ENCODE peak calls at places on chromosomes 7 and 10, in six cellular contexts. U, Z, D, K, J and S are unnamed samples.

GRCh38 chr7:3153118-3153517 is 109.5 kb upstream of the CARD11 start:
- DNase-seq in U (no peak), K (no peak), D (no peak), J (no peak), Z (no peak), S (no peak)

GRCh38 chr7:88141025-88141424 is 78.8 kb downstream of the SRI start:
- DNase-seq in K (no peak), U (no peak), D (no peak), J (no peak), Z (no peak), S (no peak)

GRCh38 chr7:34096135-34096775 is 190.9 kb downstream of the BMPER start:
- DNase-seq in U (no peak), Z (peak), K (peak), D (peak), J (no peak), S (peak)

GRCh38 chr7:115340828-115341227 is 418.9 kb downstream of the MDFIC start:
- DNase-seq in D (peak), Z (peak), U (no peak), K (no peak), J (no peak), S (peak)

GRCh38 chr10:120511165-120511564 is 54.1 kb downstream of the PLPP4 start:
- DNase-seq in U (no peak), D (peak), K (no peak), Z (no peak), J (peak), S (no peak)

GRCh38 chr10:43685744-43686143 is 37.1 kb upstream of the ZNF32 start:
- DNase-seq in J (no peak), K (peak), Z (no peak), U (no peak), D (no peak), S (no peak)

GRCh38 chr7:106260136-106260561 is 24.6 kb downstream of the NAMPT start:
- DNase-seq in K (no peak), D (peak), J (no peak), U (no peak), Z (no peak), S (no peak)

GRCh38 chr7:92340016-92340415 is 94.2 kb downstream of the ANKIB1 start:
- DNase-seq in K (no peak), D (no peak), U (no peak), J (no peak), Z (no peak), S (no peak)

GRCh38 chr10:71448146-71448545 is 51.4 kb downstream of the CDH23 start:
- DNase-seq in D (no peak), U (no peak), K (no peak), J (no peak), Z (no peak), S (no peak)

GRCh38 chr10:19556666-19557065 is 259.6 kb upstream of the PLXDC2 start:
- DNase-seq in K (no peak), J (no peak), D (no peak), Z (no peak), U (no peak), S (no peak)

GRCh38 chr10:114678301-114678700 is 20.2 kb upstream of the ABLIM1 start:
- DNase-seq in Z (no peak), K (no peak), D (no peak), U (no peak), J (no peak), S (no peak)

GRCh38 chr10:3476640-3477448 is 304.3 kb upstream of the PITRM1 start:
- DNase-seq in D (no peak), Z (no peak), U (no peak), K (no peak), J (no peak), S (no peak)

GRCh38 chr10:118238573-118239240 is 103.4 kb downstream of the FAM204A start:
- DNase-seq in K (no peak), J (peak), U (no peak), Z (no peak), D (peak), S (no peak)

GRCh38 chr10:15167411-15168295 is 840 bp downstream of the NMT2 start:
- DNase-seq in J (peak), D (peak), K (peak), Z (no peak), U (peak), S (no peak)

GRCh38 chr10:71603754-71604153 is 115.8 kb downstream of the C10orf105 start:
- DNase-seq in J (no peak), K (no peak), U (no peak), Z (no peak), D (no peak), S (no peak)

GRCh38 chr7:116169060-116169459 is 41.3 kb upstream of the TES start:
- DNase-seq in Z (peak), K (no peak), U (no peak), J (no peak), D (peak), S (peak)

GRCh38 chr7:75010036-75010435 is 45.5 kb downstream of the CASTOR2 start:
- DNase-seq in D (no peak), Z (no peak), K (no peak), U (no peak), J (no peak), S (no peak)

GRCh38 chr10:8719971-8720370 is 665.5 kb downstream of the GATA3 start:
- DNase-seq in Z (no peak), K (no peak), J (no peak), D (no peak), U (no peak), S (no peak)

GRCh38 chr7:144391823-144392255 is 11.7 kb downstream of the NOBOX start:
- DNase-seq in J (no peak), D (peak), K (no peak), U (peak), Z (peak), S (no peak)

GRCh38 chr7:47497367-47498096 is 84.4 kb downstream of the TNS3 start:
- DNase-seq in D (no peak), U (no peak), K (no peak), J (no peak), Z (no peak), S (no peak)

GRCh38 chr10:11697718-11698527 is 44.3 kb upstream of the ECHDC3 start:
- DNase-seq in Z (no peak), K (no peak), J (no peak), D (no peak), U (no peak), S (no peak)

GRCh38 chr10:60140681-60141632 is 234.6 kb upstream of the CCDC6 start:
- DNase-seq in K (peak), Z (no peak), J (no peak), D (peak), U (peak), S (no peak)

GRCh38 chr10:91642831-91643692 is 10.2 kb upstream of the PPP1R3C start:
- DNase-seq in D (peak), Z (no peak), J (no peak), U (no peak), K (no peak), S (no peak)

GRCh38 chr7:26006421-26006820 is 145.6 kb upstream of the NFE2L3 start:
- DNase-seq in U (no peak), J (no peak), D (no peak), K (no peak), Z (no peak), S (no peak)

GRCh38 chr10:132611026-132611910 is 73.7 kb downstream of the INPP5A start:
- DNase-seq in K (no peak), J (no peak), Z (no peak), U (no peak), D (no peak), S (no peak)

GRCh38 chr7:132773527-132773956 is 197.3 kb upstream of the PLXNA4 start:
- DNase-seq in J (no peak), K (no peak), D (peak), U (no peak), Z (peak), S (peak)

GRCh38 chr7:73504017-73504416 is 18.1 kb downstream of the BAZ1B start:
- DNase-seq in U (no peak), J (no peak), D (peak), K (no peak), Z (no peak), S (no peak)

GRCh38 chr7:41247128-41247865 is 455.6 kb downstream of the INHBA start:
- DNase-seq in J (no peak), Z (no peak), D (no peak), U (no peak), K (no peak), S (no peak)

GRCh38 chr7:142349670-142350405 is 92.0 kb upstream of the PRSS58 start:
- DNase-seq in K (no peak), J (peak), D (no peak), U (no peak), Z (no peak), S (no peak)

GRCh38 chr10:133459454-133460207 is 5.9 kb downstream of the SCART1 start:
- DNase-seq in J (peak), U (no peak), K (peak), Z (no peak), D (no peak), S (no peak)

GRCh38 chr7:1336509-1336908 is 103.8 kb downstream of the UNCX start:
- DNase-seq in U (no peak), Z (no peak), J (no peak), D (no peak), K (no peak), S (no peak)

GRCh38 chr7:115825736-115826135 is 204.8 kb downstream of the TFEC start:
- DNase-seq in J (no peak), Z (no peak), D (no peak), K (no peak), U (no peak), S (no peak)

GRCh38 chr7:156764016-156764669 is 123.6 kb downstream of the RNF32 start:
- DNase-seq in U (peak), Z (peak), D (peak), J (no peak), K (peak), S (no peak)

GRCh38 chr7:27697861-27698430 is 35.3 kb upstream of the HIBADH start:
- DNase-seq in Z (no peak), K (no peak), J (no peak), U (no peak), D (peak), S (no peak)
- H3K4me3 ChIP-seq in Z (no peak), K (no peak), J (no peak), U (no peak), D (no peak), S (no peak)

GRCh38 chr7:45863715-45864114 is 9.2 kb downstream of the CCDC201 start:
- DNase-seq in U (no peak), Z (no peak), J (no peak), D (no peak), K (no peak), S (no peak)
- TF ChIP-seq CTCF in U (no peak), Z (peak), J (no peak), D (peak), K (no peak), S (peak)

GRCh38 chr10:70142555-70142954 is 3.9 kb downstream of the TYSND1 start:
- DNase-seq in U (no peak), K (no peak), D (no peak), Z (no peak), J (no peak), S (no peak)

GRCh38 chr10:70146489-70147488 is at the start of gene TYSND1:
- DNase-seq in Z (peak), D (peak), J (peak), K (peak), U (peak), S (peak)

GRCh38 chr10:70145666-70146488 is 623 bp downstream of the TYSND1 start:
- DNase-seq in J (no peak), U (peak), Z (no peak), D (peak), K (peak), S (no peak)

GRCh38 chr10:70145166-70145665 is 1.3 kb downstream of the TYSND1 start:
- DNase-seq in U (peak), D (peak), J (no peak), Z (no peak), K (no peak), S (no peak)

GRCh38 chr10:70144372-70145110 is 2.0 kb downstream of the TYSND1 start:
- DNase-seq in J (no peak), D (no peak), K (no peak), Z (no peak), U (no peak), S (no peak)
- H3K4me3 ChIP-seq in J (peak), D (peak), K (peak), Z (no peak), U (no peak), S (no peak)

DNA sequence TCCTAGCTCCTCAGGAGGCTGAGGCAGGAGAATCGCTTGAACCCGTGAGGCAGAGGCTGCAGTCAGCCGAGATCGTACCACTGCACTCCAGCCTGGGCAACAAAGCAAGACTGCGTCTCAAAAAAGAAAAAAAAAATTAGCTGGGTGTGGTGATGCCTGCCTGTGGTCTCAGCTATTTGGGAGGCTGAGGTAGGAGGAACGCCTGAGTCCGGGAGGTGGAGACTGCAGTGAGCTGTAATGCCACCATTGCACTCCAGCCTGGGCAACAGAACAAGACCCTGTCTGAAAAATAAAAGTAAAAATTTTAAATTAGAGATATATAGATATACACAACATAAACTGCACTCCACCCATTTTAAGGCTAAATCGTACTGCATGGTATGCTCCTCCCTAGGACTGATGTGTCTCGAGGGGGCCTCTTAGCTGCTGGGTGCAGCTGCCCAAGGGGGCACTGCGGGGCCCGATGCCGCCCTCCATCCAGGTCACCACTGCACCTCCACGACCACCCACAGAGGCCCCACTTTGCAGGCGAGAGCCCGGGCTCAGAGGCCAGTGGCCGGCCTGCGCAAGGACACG is 40.9 kb upstream of the FOXK1 start:
- DNase-seq in Z (no peak), J (no peak), U (no peak), K (no peak), D (no peak), S (no peak)
- TF ChIP-seq CTCF in Z (peak), J (no peak), U (peak), K (no peak), D (no peak), S (no peak)

GRCh38 chr10:112374724-112375541 is 1.0 kb downstream of the ACSL5 start:
- DNase-seq in D (no peak), K (no peak), U (no peak), J (no peak), Z (no peak), S (no peak)
- H3K4me3 ChIP-seq in D (no peak), K (peak), U (no peak), J (peak), Z (no peak), S (no peak)

GRCh38 chr10:53808677-53809076 is 992.4 kb downstream of the PCDH15 start:
- DNase-seq in U (no peak), D (no peak), J (no peak), K (no peak), Z (no peak), S (no peak)
- TF ChIP-seq CTCF in U (no peak), D (no peak), J (no peak), K (no peak), Z (no peak), S (no peak)

GRCh38 chr10:112949128-112949823 is 771 bp upstream of the TCF7L2 start:
- DNase-seq in J (no peak), K (no peak), Z (no peak), D (no peak), U (no peak), S (no peak)
- H3K4me3 ChIP-seq in J (peak), K (peak), Z (peak), D (peak), U (no peak), S (peak)